ENCODE peak calls at places on chromosomes 4 and X, in eight cellular contexts. J is activated T-helper 2 cell treated with anti-CD3 and anti-CD28 coated beads, Interferon-gamma antibody, Interleukin-2, Interleukin-4, amounts not matched to agents 10 μg/mL and 5 μg/mL and 100 μg/mL, durations not matched to agents 14 hours and 24 hours and 36 hours; N is MCF 10A; M is activated naive CD4-positive, alpha-beta T cell; H is cardiac muscle cell; Z is retina; V is lower lobe of right lung; R is esophagus squamous epithelium. S is an unnamed sample.

GRCh38 chrX:1442724-1443367 is 9.9 kb downstream of the ASMTL start:
- DNase-seq in Z (no peak), H (no peak), N (no peak), M (no peak), R (no peak), J (no peak), V (peak), S (no peak)

GRCh38 chr4:76892601-76893000 is 5.3 kb downstream of the SOWAHB start:
- DNase-seq in Z (no peak), H (no peak), M (no peak), J (no peak), R (no peak), N (peak), V (no peak), S (no peak)

GRCh38 chr4:1253831-1254230 is 4.9 kb upstream of the CTBP1 start:
- DNase-seq in R (no peak), V (no peak), N (no peak), Z (no peak), M (no peak), H (no peak), J (no peak), S (no peak)

GRCh38 chr4:183858011-183858615 is 47.0 kb upstream of the STOX2 start:
- DNase-seq in R (no peak), N (no peak), J (no peak), V (no peak), M (no peak), Z (peak), H (no peak), S (no peak)

GRCh38 chr4:2634014-2634413 is 97.6 kb downstream of the FAM193A start:
- DNase-seq in N (no peak), R (no peak), M (no peak), J (no peak), Z (no peak), H (peak), V (peak), S (no peak)

GRCh38 chr4:146439999-146440398 is 81.7 kb downstream of the SLC10A7 start:
- DNase-seq in N (no peak), R (no peak), Z (no peak), M (no peak), J (no peak), H (no peak), V (no peak), S (no peak)

GRCh38 chr4:89216866-89217265 is 90.7 kb downstream of the GPRIN3 start:
- DNase-seq in H (no peak), V (no peak), N (no peak), J (no peak), M (no peak), R (no peak), Z (no peak), S (no peak)

GRCh38 chrX:37468111-37468739 is 103.2 kb upstream of the LANCL3 start:
- DNase-seq in R (no peak), H (no peak), M (no peak), V (no peak), N (no peak), Z (no peak), J (no peak), S (no peak)

GRCh38 chr4:22901631-22902030 is 208.9 kb downstream of the GBA3 start:
- DNase-seq in V (no peak), M (no peak), N (no peak), H (no peak), J (no peak), Z (no peak), R (no peak), S (no peak)

S was measured in H1.